ENCODE peak calls at places on chromosomes 5 and 9, in seven cellular contexts. Y, J, K, N, L, B and A are unnamed samples.

GRCh38 chr5:102921341-102922047 is 166.4 kb downstream of the PAM start:
- DNase-seq in K (no peak), Y (peak), N (no peak), L (no peak), J (peak), B (no peak), A (no peak)

GRCh38 chr9:134330590-134330989 is 4.3 kb downstream of the RXRA start:
- DNase-seq in K (no peak), J (no peak), L (no peak), Y (no peak), B (no peak), N (no peak), A (no peak)

GRCh38 chr5:40273936-40274335 is 405.8 kb upstream of the PTGER4 start:
- DNase-seq in K (no peak), N (no peak), J (no peak), L (no peak), B (no peak), Y (no peak), A (no peak)

GRCh38 chr5:96601811-96602244 is 60.3 kb upstream of the CAST start:
- DNase-seq in N (peak), B (peak), L (peak), J (peak), K (peak), Y (peak), A (peak)

GRCh38 chr9:97740848-97741821 is 44.0 kb upstream of the XPA start:
- DNase-seq in Y (peak), N (peak), K (peak), B (peak), L (no peak), J (peak), A (peak)

GRCh38 chr9:75743855-75744254 is 146.6 kb upstream of the PCSK5 start:
- DNase-seq in J (no peak), L (no peak), Y (no peak), B (no peak), K (no peak), N (no peak), A (no peak)

GRCh38 chr9:126522957-126523356 is 90.8 kb upstream of the LMX1B start:
- DNase-seq in L (no peak), K (no peak), Y (no peak), B (no peak), N (no peak), J (no peak), A (no peak)

GRCh38 chr5:73987915-73988314 is 361.9 kb downstream of the ARHGEF28 start:
- DNase-seq in B (no peak), Y (no peak), L (no peak), J (no peak), K (no peak), N (no peak), A (no peak)

GRCh38 chr5:170353011-170353890 is 35.9 kb downstream of the KCNMB1 start:
- DNase-seq in Y (no peak), K (no peak), L (no peak), B (no peak), N (no peak), J (no peak), A (peak)

GRCh38 chr9:121835581-121836381 is 184.3 kb downstream of the DAB2IP start:
- DNase-seq in B (no peak), Y (no peak), J (no peak), K (no peak), N (no peak), L (no peak), A (no peak)

GRCh38 chr5:31845351-31845750 is 206.4 kb downstream of the PDZD2 start:
- DNase-seq in B (no peak), K (no peak), Y (peak), J (no peak), N (no peak), L (no peak), A (no peak)

GRCh38 chr9:4640027-4640426 is 22.1 kb upstream of the PLPP6 start:
- DNase-seq in J (peak), K (peak), B (peak), N (peak), L (no peak), Y (peak), A (peak)

GRCh38 chr5:176371621-176372539 is 6.6 kb downstream of the ARL10 start:
- DNase-seq in K (no peak), Y (no peak), J (no peak), B (no peak), N (no peak), L (no peak), A (no peak)

GRCh38 chr5:175733017-175733416 is 75.1 kb downstream of the HRH2 start:
- DNase-seq in K (no peak), J (no peak), B (no peak), N (no peak), Y (no peak), L (no peak), A (no peak)